ENCODE peak calls at places on chromosomes 12 and 14, in eight cellular contexts. X is osteocyte, K is mucosa of descending colon, E is cardiac muscle cell, L is Calu3, U is A673, F is right lobe of liver, M is tibial nerve. D is an unnamed sample.

GRCh38 chr12:121053706-121054105 is 14.7 kb upstream of the OASL start:
- DNase-seq in X (no peak), K (no peak), E (no peak), L (no peak), U (no peak), F (no peak), M (no peak), D (no peak)

GRCh38 chr14:29403091-29403490 is 524.6 kb downstream of the PRKD1 start:
- DNase-seq in X (no peak), K (no peak), E (no peak), L (no peak), U (no peak), F (no peak), M (no peak), D (no peak)

GRCh38 chr14:33851931-33852330 is 98.9 kb downstream of the EGLN3 start:
- DNase-seq in X (no peak), K (no peak), E (peak; percentile 31), L (no peak), U (no peak), F (no peak), M (no peak), D (no peak)

GRCh38 chr14:35929171-35929570 is 103.0 kb downstream of the BRMS1L start:
- DNase-seq in X (no peak), K (no peak), E (no peak), L (no peak), U (no peak), F (no peak), M (no peak), D (no peak)

GRCh38 chr14:55129086-55129427 is at the start of gene LGALS3:
- DNase-seq in X (no peak), K (peak; percentile 90), E (peak; percentile 80), L (peak; percentile 83), U (no peak), F (peak; percentile 74), M (peak; percentile 72), D (peak; percentile 31)

GRCh38 chr12:46468159-46468558 is 95.6 kb upstream of the SLC38A2 start:
- DNase-seq in X (no peak), K (no peak), E (no peak), L (no peak), U (no peak), F (peak; percentile 59), M (no peak), D (no peak)

GRCh38 chr12:5511644-5512584 is 80.0 kb downstream of the NTF3 start:
- DNase-seq in X (peak; percentile 81), K (peak; percentile 54), E (peak; percentile 33), L (no peak), U (peak; percentile 49), F (peak; percentile 59), M (no peak), D (no peak)

GRCh38 chr12:18595406-18595805 is 142.4 kb downstream of the PLCZ1 start:
- DNase-seq in X (no peak), K (no peak), E (no peak), L (peak; percentile 0), U (no peak), F (no peak), M (no peak), D (no peak)

GRCh38 chr14:94132285-94132887 is 3.0 kb upstream of the IFI27L2 start:
- DNase-seq in X (peak; percentile 84), K (no peak), E (peak; percentile 72), L (peak; percentile 74), U (peak; percentile 78), F (no peak), M (no peak), D (peak; percentile 46)

GRCh38 chr12:72074956-72075355 is 136.3 kb downstream of the TPH2 start:
- DNase-seq in X (no peak), K (no peak), E (no peak), L (no peak), U (peak; percentile 78), F (no peak), M (no peak), D (no peak)

GRCh38 chr14:76953196-76953945 is 75.1 kb downstream of the IRF2BPL start:
- DNase-seq in X (peak; percentile 88), K (peak; percentile 81), E (no peak), L (peak; percentile 79), U (peak; percentile 59), F (peak; percentile 70), M (peak; percentile 41), D (no peak)
- TF ChIP-seq CTCF in X (no peak), K (no peak), E (no peak), L (no peak), U (no peak), F (no peak), M (no peak), D (no peak)

DNA sequence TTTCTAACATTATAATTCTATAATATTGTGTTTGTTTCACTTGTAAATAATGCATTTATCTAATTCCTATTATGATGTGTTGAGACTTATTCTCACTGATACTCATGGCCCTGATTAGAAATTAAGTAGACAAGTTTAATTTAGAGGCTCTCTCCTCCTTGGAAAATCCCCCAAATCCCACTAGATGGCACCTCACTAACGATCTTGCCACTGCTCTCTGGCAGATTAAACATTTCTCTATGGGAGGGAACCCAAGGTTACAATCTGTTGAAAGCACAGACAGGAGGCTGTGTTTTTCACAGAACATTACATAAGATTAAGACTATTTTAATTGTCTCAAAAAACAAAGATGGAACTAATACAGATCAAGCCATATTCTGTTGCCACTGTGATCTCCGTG is 318.7 kb downstream of the LRFN5 start:
- DNase-seq in X (no peak), K (no peak), E (peak; percentile 51), L (no peak), U (peak; percentile 80), F (no peak), M (no peak), D (no peak)
- TF ChIP-seq CTCF in X (peak; percentile 34), K (no peak), E (peak; percentile 49), L (no peak), U (peak; percentile 73), F (no peak), M (peak; percentile 22), D (no peak)

GRCh38 chr14:74532246-74532645 is 38.7 kb downstream of the ISCA2 start:
- DNase-seq in X (no peak), K (no peak), E (no peak), L (no peak), U (no peak), F (no peak), M (no peak), D (no peak)

GRCh38 chr14:74528406-74528805 is 34.8 kb downstream of the ISCA2 start:
- DNase-seq in X (no peak), K (no peak), E (no peak), L (no peak), U (no peak), F (no peak), M (no peak), D (no peak)

GRCh38 chr14:74528886-74529285 is 35.3 kb downstream of the ISCA2 start:
- DNase-seq in X (no peak), K (no peak), E (no peak), L (no peak), U (no peak), F (no peak), M (no peak), D (no peak)

GRCh38 chr14:74531011-74531410 is 37.4 kb downstream of the ISCA2 start:
- DNase-seq in X (no peak), K (no peak), E (no peak), L (no peak), U (no peak), F (no peak), M (no peak), D (no peak)

GRCh38 chr14:74531467-74531866 is 37.9 kb downstream of the ISCA2 start:
- DNase-seq in X (no peak), K (no peak), E (peak; percentile 36), L (peak; percentile 24), U (no peak), F (no peak), M (no peak), D (no peak)
- TF ChIP-seq CTCF in X (peak; percentile 46), K (no peak), E (peak; percentile 38), L (no peak), U (no peak), F (peak; percentile 7), M (no peak), D (no peak)

DNA sequence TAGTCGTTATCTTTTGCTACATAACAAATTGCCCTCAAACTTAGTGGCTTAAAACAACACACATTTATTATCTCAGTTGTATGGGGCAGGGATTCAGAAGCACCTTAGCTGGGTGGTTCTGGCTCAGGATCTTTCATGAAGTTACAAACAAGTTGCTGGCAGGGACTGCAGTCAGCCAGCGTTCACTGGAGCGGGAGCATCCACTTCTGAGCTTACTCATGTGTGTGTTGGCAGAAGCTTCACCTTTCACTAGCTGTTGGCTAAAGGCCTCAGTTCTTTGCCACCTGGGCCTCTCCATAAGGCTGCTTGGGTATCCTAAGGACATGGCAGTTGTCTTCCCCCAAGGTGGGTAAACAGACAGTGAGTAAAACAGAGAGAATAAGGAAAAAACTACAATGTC is 365.7 kb downstream of the RPS29 start:
- DNase-seq in X (no peak), K (no peak), E (no peak), L (no peak), U (no peak), F (no peak), M (no peak), D (no peak)
- TF ChIP-seq CTCF in X (no peak), K (no peak), E (no peak), L (no peak), U (no peak), F (no peak), M (no peak), D (no peak)

GRCh38 chr12:12017798-12018197 is 52.9 kb upstream of the BCL2L14 start:
- DNase-seq in X (no peak), K (no peak), E (peak; percentile 42), L (no peak), U (peak; percentile 60), F (no peak), M (no peak), D (no peak)
- TF ChIP-seq CTCF in X (peak; percentile 34), K (no peak), E (peak; percentile 39), L (no peak), U (peak; percentile 75), F (no peak), M (no peak), D (no peak)

DNA sequence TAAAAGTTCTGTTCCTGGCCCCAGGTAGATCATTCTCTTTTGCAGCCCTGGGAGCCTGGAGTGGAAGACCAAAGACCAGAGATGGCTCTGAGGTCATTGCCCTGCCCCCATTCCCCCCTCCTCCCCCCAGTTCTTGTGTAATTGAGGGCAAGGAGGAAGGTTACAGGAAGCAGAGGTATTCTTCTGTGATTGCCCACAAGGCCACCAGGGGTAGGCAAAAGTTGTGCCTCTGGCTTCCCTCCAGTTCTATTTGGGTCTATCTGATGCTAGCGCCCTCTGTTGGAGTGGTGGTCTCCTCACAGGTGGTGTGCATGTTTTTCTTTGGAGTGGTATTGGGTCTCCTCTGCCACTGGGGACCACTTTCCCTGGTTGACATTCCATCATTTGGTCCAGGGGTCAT is 41.2 kb upstream of the CRY1 start:
- DNase-seq in X (no peak), K (no peak), E (no peak), L (peak; percentile 21), U (peak; percentile 66), F (no peak), M (no peak), D (no peak)
- TF ChIP-seq CTCF in X (peak; percentile 21), K (no peak), E (peak; percentile 18), L (peak; percentile 26), U (peak; percentile 53), F (peak; percentile 23), M (no peak), D (peak; percentile 27)

GRCh38 chr14:58826845-58827686 is 189.3 kb downstream of the DACT1 start:
- DNase-seq in X (no peak), K (no peak), E (no peak), L (no peak), U (no peak), F (no peak), M (no peak), D (no peak)
- TF ChIP-seq CTCF in X (peak; percentile 45), K (no peak), E (peak; percentile 37), L (no peak), U (peak; percentile 53), F (peak; percentile 26), M (no peak), D (peak; percentile 90)